ENCODE peak calls at places on chromosomes 7 and 10, in five cellular contexts. O, H, V, K and M are unnamed samples.

GRCh38 chr10:24910574-24910973 is 41.8 kb downstream of the PRTFDC1 start:
- DNase-seq in O (no peak), H (no peak), V (no peak), K (no peak), M (no peak)

GRCh38 chr7:143263266-143264195 is at the start of gene GSTK1:
- DNase-seq in O (no peak), H (peak; percentile 86), V (peak; percentile 92), K (peak; percentile 77), M (peak; percentile 77)

GRCh38 chr7:133484135-133484534 is 231.3 kb downstream of the EXOC4 start:
- DNase-seq in O (no peak), H (no peak), V (no peak), K (no peak), M (peak; percentile 39)

GRCh38 chr7:130667593-130668257 is 823 bp downstream of the COPG2 start:
- DNase-seq in O (no peak), H (no peak), V (no peak), K (no peak), M (peak; percentile 0)

GRCh38 chr10:89158446-89158845 is 48.7 kb downstream of the CH25H start:
- DNase-seq in O (peak; percentile 94), H (no peak), V (no peak), K (no peak), M (no peak)

GRCh38 chr7:55515569-55516279 is 56.6 kb downstream of the VOPP1 start:
- DNase-seq in O (no peak), H (no peak), V (peak; percentile 63), K (no peak), M (no peak)

GRCh38 chr10:75431180-75432111 is at the start of gene LRMDA:
- DNase-seq in O (no peak), H (peak; percentile 57), V (no peak), K (no peak), M (peak; percentile 45)

GRCh38 chr7:79927116-79927515 is 207.5 kb upstream of the GNAI1 start:
- DNase-seq in O (no peak), H (no peak), V (no peak), K (no peak), M (no peak)

GRCh38 chr7:44063547-44063893 is 1.8 kb downstream of the PGAM2 start:
- DNase-seq in O (no peak), H (no peak), V (no peak), K (peak; percentile 5), M (no peak)

GRCh38 chr10:28734940-28735759 is 57.8 kb downstream of the BAMBI start:
- DNase-seq in O (peak; percentile 97), H (no peak), V (no peak), K (peak; percentile 31), M (peak; percentile 92)

GRCh38 chr7:121107923-121108498 is 119.5 kb downstream of the CPED1 start:
- DNase-seq in O (peak; percentile 19), H (no peak), V (peak; percentile 24), K (no peak), M (peak; percentile 70)

GRCh38 chr10:34814228-34815173 is 595 bp downstream of the PARD3 start:
- DNase-seq in O (no peak), H (no peak), V (peak; percentile 69), K (peak; percentile 56), M (peak; percentile 33)

GRCh38 chr7:122135275-122135674 is 8.8 kb downstream of the AASS start:
- DNase-seq in O (no peak), H (no peak), V (no peak), K (no peak), M (peak; percentile 30)

GRCh38 chr10:121516071-121516470 is 82.2 kb downstream of the FGFR2 start:
- DNase-seq in O (no peak), H (no peak), V (no peak), K (no peak), M (no peak)

GRCh38 chr7:2982831-2983230 is 60.8 kb downstream of the CARD11 start:
- DNase-seq in O (no peak), H (no peak), V (no peak), K (no peak), M (no peak)

GRCh38 chr7:27161214-27161720 is 4.1 kb downstream of the HOXA9 start:
- DNase-seq in O (no peak), H (no peak), V (no peak), K (no peak), M (no peak)

GRCh38 chr7:90900640-90901353 is 304.7 kb downstream of the CDK14 start:
- DNase-seq in O (no peak), H (no peak), V (no peak), K (no peak), M (no peak)

GRCh38 chr7:143463556-143463955 is 14.1 kb upstream of the TAS2R41 start:
- DNase-seq in O (no peak), H (no peak), V (no peak), K (no peak), M (no peak)

GRCh38 chr10:102919992-102920736 is 2.1 kb downstream of the CNNM2 start:
- DNase-seq in O (no peak), H (no peak), V (no peak), K (no peak), M (no peak)

GRCh38 chr7:84231157-84231556 is 36.6 kb upstream of the SEMA3A start:
- DNase-seq in O (no peak), H (no peak), V (no peak), K (no peak), M (no peak)

GRCh38 chr7:39338716-39339115 is 227.5 kb upstream of the YAE1 start:
- DNase-seq in O (no peak), H (no peak), V (peak; percentile 29), K (no peak), M (no peak)

GRCh38 chr10:76119515-76119914 is 688.1 kb downstream of the LRMDA start:
- DNase-seq in O (peak; percentile 41), H (no peak), V (no peak), K (no peak), M (peak; percentile 33)

GRCh38 chr7:149664666-149665065 is 108.7 kb downstream of the ZNF467 start:
- DNase-seq in O (no peak), H (no peak), V (no peak), K (no peak), M (no peak)

GRCh38 chr10:92695679-92696605 is 6.2 kb downstream of the HHEX start:
- DNase-seq in O (no peak), H (no peak), V (no peak), K (no peak), M (no peak)

GRCh38 chr10:62454696-62455451 is 80.7 kb downstream of the ZNF365 start:
- DNase-seq in O (peak; percentile 33), H (peak; percentile 31), V (no peak), K (no peak), M (peak; percentile 42)

GRCh38 chr10:104479906-104480579 is 126.4 kb downstream of the CFAP58 start:
- DNase-seq in O (no peak), H (no peak), V (no peak), K (no peak), M (no peak)

GRCh38 chr10:131080571-131080970 is 230.9 kb downstream of the TCERG1L start:
- DNase-seq in O (no peak), H (no peak), V (no peak), K (no peak), M (no peak)

GRCh38 chr7:6106140-6106904 is 75.1 kb downstream of the ANKRD61 start:
- DNase-seq in O (no peak), H (no peak), V (peak; percentile 31), K (no peak), M (peak; percentile 67)

DNA sequence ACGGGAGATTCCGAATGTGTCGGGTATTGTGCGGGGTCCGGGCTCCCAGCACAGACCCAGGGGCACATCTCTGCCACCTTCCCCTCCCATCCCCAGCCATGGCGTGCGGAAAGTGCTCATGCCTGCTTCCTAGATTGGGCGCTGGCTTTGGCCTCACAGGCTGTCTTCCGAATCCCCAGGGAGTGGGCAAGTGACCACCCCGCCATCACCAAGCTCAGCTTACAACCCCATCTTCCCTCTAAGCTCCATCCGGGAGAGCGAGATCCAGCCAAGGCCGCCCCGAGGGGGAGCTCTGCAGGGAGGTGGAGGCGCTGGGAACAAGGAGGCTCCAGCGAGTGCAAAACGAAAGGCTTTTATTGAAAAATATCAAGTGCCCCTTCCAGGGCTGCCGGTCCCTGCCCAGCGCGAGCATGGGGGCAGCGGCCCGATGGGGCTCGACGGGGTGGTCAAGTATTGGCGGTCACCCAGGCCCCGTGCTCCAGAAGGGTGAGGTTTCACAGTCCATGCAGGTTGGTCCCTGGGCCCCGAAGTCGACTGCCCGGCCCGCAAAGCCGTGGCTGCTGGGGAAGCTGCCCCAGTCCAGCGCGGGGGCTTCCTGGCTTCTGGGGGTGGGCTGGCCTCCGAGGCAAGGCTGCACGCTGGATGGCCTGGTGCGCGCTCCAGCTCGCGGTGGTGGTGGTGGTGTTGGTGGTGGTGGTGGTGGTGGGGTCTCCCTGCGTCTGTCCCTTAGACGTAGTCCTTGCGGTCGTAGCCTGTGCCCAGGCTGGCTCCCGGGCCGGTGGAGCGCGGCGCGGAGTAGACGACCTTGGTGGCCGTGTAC is 1.2 kb downstream of the CLDN3 start:
- DNase-seq in O (no peak), H (no peak), V (no peak), K (no peak), M (no peak)
- TF ChIP-seq CTCF in O (no peak), H (no peak), V (no peak), K (no peak), M (no peak)

DNA sequence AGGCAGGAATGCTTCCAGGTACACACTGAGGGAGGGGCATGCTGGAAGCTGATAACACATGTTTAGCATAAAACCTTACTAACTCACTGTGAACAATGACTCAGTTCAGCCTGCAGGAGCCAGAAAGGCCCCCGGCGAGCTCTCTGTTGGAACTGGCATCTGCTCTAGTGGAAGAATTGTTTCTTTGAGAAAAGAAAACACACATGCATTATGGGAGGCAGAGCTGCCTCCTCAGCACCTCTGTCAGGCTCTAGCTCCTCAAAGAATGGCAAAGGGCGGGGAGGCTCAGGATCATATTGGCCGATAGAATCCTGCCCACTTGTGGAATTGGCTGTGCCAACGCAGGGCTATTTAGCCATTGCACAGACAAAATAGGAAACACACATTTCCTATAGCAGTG is 338.3 kb downstream of the CXCL12 start:
- DNase-seq in O (no peak), H (no peak), V (no peak), K (no peak), M (peak; percentile 57)
- TF ChIP-seq CTCF in O (no peak), H (no peak), V (no peak), K (no peak), M (no peak)

GRCh38 chr7:111068618-111069017 is 22.3 kb upstream of the LRRN3 start:
- DNase-seq in O (no peak), H (no peak), V (no peak), K (no peak), M (no peak)

GRCh38 chr7:111067682-111068081 is 23.2 kb upstream of the LRRN3 start:
- DNase-seq in O (no peak), H (no peak), V (no peak), K (no peak), M (no peak)

GRCh38 chr7:111071556-111071955 is 19.4 kb upstream of the LRRN3 start:
- DNase-seq in O (no peak), H (no peak), V (no peak), K (no peak), M (no peak)

GRCh38 chr7:111063166-111063565 is 27.8 kb upstream of the LRRN3 start:
- DNase-seq in O (no peak), H (no peak), V (no peak), K (no peak), M (no peak)

GRCh38 chr7:111067251-111067650 is 23.7 kb upstream of the LRRN3 start:
- DNase-seq in O (no peak), H (no peak), V (no peak), K (no peak), M (no peak)
- TF ChIP-seq CTCF in O (no peak), H (no peak), V (no peak), K (no peak), M (no peak)

DNA sequence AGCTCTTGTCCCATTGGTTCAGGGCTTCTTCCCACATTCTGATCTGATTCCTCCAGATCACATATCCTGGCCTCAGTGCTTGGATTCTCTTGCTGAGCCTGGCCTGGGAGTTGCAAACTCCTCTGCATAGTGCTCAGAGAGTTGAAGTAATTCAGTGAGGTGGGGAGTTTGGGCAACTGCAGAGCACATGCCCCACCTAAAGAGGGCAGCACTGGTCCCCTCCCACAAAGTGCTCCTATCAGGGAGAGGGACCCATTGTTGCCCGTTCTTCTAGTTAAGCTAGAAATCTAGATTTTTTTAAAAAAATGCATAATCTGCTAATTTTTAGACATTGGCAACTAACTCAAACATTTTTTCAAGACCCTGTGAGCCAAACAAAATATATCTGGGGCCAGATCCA is 45.1 kb downstream of the CHN2 start:
- DNase-seq in O (no peak), H (no peak), V (no peak), K (no peak), M (peak; percentile 35)
- TF ChIP-seq CTCF in O (peak; percentile 2), H (no peak), V (no peak), K (peak; percentile 46), M (peak; percentile 38)